ENCODE peak calls at places on chromosomes 13 and 19, in four cellular contexts. Y is HFF-Myc, O is NB4, G is uterus. D is an unnamed sample.

GRCh38 chr13:49220856-49221614 is 897 bp downstream of the MLNR start:
- DNase-seq in Y (no peak), O (no peak), G (no peak), D (no peak)

GRCh38 chr13:46552302-46552680 is 679 bp upstream of the LRCH1 start:
- DNase-seq in Y (no peak), O (peak; percentile 11), G (peak; percentile 23), D (no peak)

GRCh38 chr13:101640797-101641400 is 188.4 kb downstream of the ITGBL1 start:
- DNase-seq in Y (peak; percentile 66), O (no peak), G (no peak), D (peak; percentile 52)

GRCh38 chr19:17779281-17779930 is 15.5 kb upstream of the B3GNT3 start:
- DNase-seq in Y (no peak), O (peak; percentile 40), G (no peak), D (no peak)

GRCh38 chr13:98033277-98034247 is 80.1 kb downstream of the IPO5 start:
- DNase-seq in Y (peak; percentile 37), O (peak; percentile 35), G (peak; percentile 25), D (no peak)

GRCh38 chr13:102233566-102234208 is 168.2 kb downstream of the FGF14 start:
- DNase-seq in Y (no peak), O (no peak), G (no peak), D (no peak)

GRCh38 chr19:28313633-28314032 is 899.3 kb downstream of the UQCRFS1 start:
- DNase-seq in Y (peak; percentile 85), O (no peak), G (peak; percentile 24), D (peak; percentile 54)

GRCh38 chr13:84812078-84812477 is 929.8 kb upstream of the SLITRK1 start:
- DNase-seq in Y (no peak), O (no peak), G (no peak), D (no peak)

GRCh38 chr19:13103961-13104847 is 1.5 kb upstream of the LYL1 start:
- DNase-seq in Y (no peak), O (peak; percentile 82), G (peak; percentile 51), D (no peak)

GRCh38 chr13:41364043-41364442 is 53.0 kb downstream of the NAA16 start:
- DNase-seq in Y (no peak), O (no peak), G (no peak), D (no peak)

GRCh38 chr13:99215466-99215865 is 14.8 kb downstream of the UBAC2 start:
- DNase-seq in Y (no peak), O (no peak), G (no peak), D (no peak)

D was measured in glomerular endothelial cell.